ENCODE peak calls at places on chromosomes 11 and 22, in five cellular contexts. One of them, this sample, is unnamed.

GRCh38 chr22:21568207-21569075 is 927 bp downstream of the UBE2L3 start:
- DNase-seq in NCI-H187: no peak
- DNase-seq in activated naive CD4-positive, alpha-beta T cell: peak; percentile 10
- DNase-seq in suprapubic skin: no peak
- DNase-seq in thyroid gland: peak; percentile 13
- DNase-seq in this sample: peak; percentile 14

GRCh38 chr11:76807206-76807875 is 24.2 kb downstream of the TSKU start:
- DNase-seq in NCI-H187: peak; percentile 37
- DNase-seq in activated naive CD4-positive, alpha-beta T cell: peak; percentile 61
- DNase-seq in suprapubic skin: peak; percentile 95
- DNase-seq in thyroid gland: peak; percentile 90
- DNase-seq in this sample: no peak

GRCh38 chr11:64810891-64811272 is 531 bp upstream of the MEN1 start:
- DNase-seq in NCI-H187: no peak
- DNase-seq in activated naive CD4-positive, alpha-beta T cell: peak; percentile 62
- DNase-seq in suprapubic skin: no peak
- DNase-seq in thyroid gland: peak; percentile 22
- DNase-seq in this sample: peak; percentile 35

GRCh38 chr11:46912526-46913150 is 5.7 kb downstream of the LRP4 start:
- DNase-seq in NCI-H187: peak; percentile 76
- DNase-seq in activated naive CD4-positive, alpha-beta T cell: no peak
- DNase-seq in suprapubic skin: no peak
- DNase-seq in thyroid gland: no peak
- DNase-seq in this sample: no peak

GRCh38 chr22:50702261-50702671 is 29.6 kb downstream of the SHANK3 start:
- DNase-seq in NCI-H187: no peak
- DNase-seq in activated naive CD4-positive, alpha-beta T cell: no peak
- DNase-seq in suprapubic skin: no peak
- DNase-seq in thyroid gland: no peak
- DNase-seq in this sample: no peak

GRCh38 chr22:48210812-48211211 is 1448.4 kb downstream of the TBC1D22A start:
- DNase-seq in NCI-H187: no peak
- DNase-seq in activated naive CD4-positive, alpha-beta T cell: no peak
- DNase-seq in suprapubic skin: no peak
- DNase-seq in thyroid gland: no peak
- DNase-seq in this sample: no peak

GRCh38 chr11:18368236-18368635 is 26.1 kb upstream of the LDHA start:
- DNase-seq in NCI-H187: no peak
- DNase-seq in activated naive CD4-positive, alpha-beta T cell: no peak
- DNase-seq in suprapubic skin: no peak
- DNase-seq in thyroid gland: no peak
- DNase-seq in this sample: no peak

GRCh38 chr11:2574553-2575535 is 125.0 kb downstream of the KCNQ1OT1 start:
- DNase-seq in NCI-H187: no peak
- DNase-seq in activated naive CD4-positive, alpha-beta T cell: no peak
- DNase-seq in suprapubic skin: peak; percentile 38
- DNase-seq in thyroid gland: no peak
- DNase-seq in this sample: no peak

GRCh38 chr22:40101417-40102101 is 76.2 kb upstream of the TNRC6B start:
- DNase-seq in NCI-H187: no peak
- DNase-seq in activated naive CD4-positive, alpha-beta T cell: no peak
- DNase-seq in suprapubic skin: no peak
- DNase-seq in thyroid gland: no peak
- DNase-seq in this sample: no peak